ENCODE peak calls at places on chromosomes 1 and 21, in four cellular contexts. L, I, C and F are unnamed samples.

GRCh38 chr21:29164330-29164942 is 34.0 kb downstream of the MAP3K7CL start:
- DNase-seq in L (no peak), I (peak; percentile 69), C (no peak), F (no peak)

GRCh38 chr1:223811634-223812101 is 34.1 kb downstream of the TP53BP2 start:
- DNase-seq in L (no peak), I (no peak), C (no peak), F (no peak)

GRCh38 chr1:179141592-179142244 is 59.8 kb downstream of the TOR3A start:
- DNase-seq in L (no peak), I (peak; percentile 79), C (no peak), F (no peak)

GRCh38 chr1:217134857-217135568 is 411.8 kb upstream of the ESRRG start:
- DNase-seq in L (no peak), I (no peak), C (no peak), F (no peak)

GRCh38 chr1:5551274-5551966 is 440.8 kb downstream of the NPHP4 start:
- DNase-seq in L (no peak), I (no peak), C (no peak), F (no peak)

GRCh38 chr1:2229032-2229920 is 1.2 kb downstream of the SKI start:
- DNase-seq in L (no peak), I (peak; percentile 72), C (peak; percentile 42), F (no peak)

GRCh38 chr1:207032528-207033017 is at the start of gene C1orf116:
- DNase-seq in L (no peak), I (no peak), C (no peak), F (no peak)

GRCh38 chr1:44798481-44799365 is 1.5 kb upstream of the PLK3 start:
- DNase-seq in L (peak; percentile 56), I (no peak), C (no peak), F (peak; percentile 64)

GRCh38 chr1:241507189-241507820 is 12.2 kb downstream of the FH start:
- DNase-seq in L (no peak), I (no peak), C (no peak), F (no peak)

GRCh38 chr1:72516826-72517225 is 234.5 kb upstream of the NEGR1 start:
- DNase-seq in L (no peak), I (no peak), C (no peak), F (no peak)

GRCh38 chr1:6389971-6390370 is 3.6 kb downstream of the ACOT7 start:
- DNase-seq in L (no peak), I (no peak), C (no peak), F (no peak)

GRCh38 chr1:67700220-67700619 is 15.2 kb downstream of the GADD45A start:
- DNase-seq in L (no peak), I (no peak), C (no peak), F (no peak)

GRCh38 chr21:35528109-35529042 is 479.3 kb upstream of the RUNX1 start:
- DNase-seq in L (no peak), I (peak; percentile 16), C (peak; percentile 31), F (no peak)

GRCh38 chr21:35533893-35534292 is 484.8 kb upstream of the RUNX1 start:
- DNase-seq in L (no peak), I (no peak), C (no peak), F (no peak)

GRCh38 chr21:35529141-35529863 is 480.2 kb upstream of the RUNX1 start:
- DNase-seq in L (no peak), I (peak; percentile 36), C (peak; percentile 16), F (no peak)

GRCh38 chr21:35527358-35527757 is 478.3 kb upstream of the RUNX1 start:
- DNase-seq in L (no peak), I (no peak), C (no peak), F (no peak)

DNA sequence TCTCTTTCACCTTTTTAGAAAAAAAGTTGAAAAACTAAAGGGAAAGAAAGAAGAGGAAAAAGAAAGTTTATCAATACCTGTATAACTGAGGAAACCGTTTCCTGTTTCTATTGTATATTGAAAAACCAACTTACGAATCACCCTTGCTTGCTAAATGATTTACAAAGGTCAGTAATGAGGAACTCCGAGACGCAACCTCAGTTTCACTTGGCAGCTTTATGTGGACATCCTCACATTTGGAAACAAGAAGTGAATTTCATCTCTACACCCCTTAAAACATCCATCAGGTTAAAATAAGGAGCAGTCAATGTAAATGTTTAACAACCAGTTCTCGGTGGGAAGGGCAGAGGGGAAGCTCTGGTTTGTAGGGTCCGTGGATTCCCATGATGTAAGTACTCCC is 481.6 kb upstream of the RUNX1 start:
- DNase-seq in L (no peak), I (no peak), C (no peak), F (no peak)
- H3K27ac ChIP-seq in L (no peak overlapping the region), I (no peak overlapping the region), C (no peak overlapping the region), F (no peak overlapping the region)

DNA sequence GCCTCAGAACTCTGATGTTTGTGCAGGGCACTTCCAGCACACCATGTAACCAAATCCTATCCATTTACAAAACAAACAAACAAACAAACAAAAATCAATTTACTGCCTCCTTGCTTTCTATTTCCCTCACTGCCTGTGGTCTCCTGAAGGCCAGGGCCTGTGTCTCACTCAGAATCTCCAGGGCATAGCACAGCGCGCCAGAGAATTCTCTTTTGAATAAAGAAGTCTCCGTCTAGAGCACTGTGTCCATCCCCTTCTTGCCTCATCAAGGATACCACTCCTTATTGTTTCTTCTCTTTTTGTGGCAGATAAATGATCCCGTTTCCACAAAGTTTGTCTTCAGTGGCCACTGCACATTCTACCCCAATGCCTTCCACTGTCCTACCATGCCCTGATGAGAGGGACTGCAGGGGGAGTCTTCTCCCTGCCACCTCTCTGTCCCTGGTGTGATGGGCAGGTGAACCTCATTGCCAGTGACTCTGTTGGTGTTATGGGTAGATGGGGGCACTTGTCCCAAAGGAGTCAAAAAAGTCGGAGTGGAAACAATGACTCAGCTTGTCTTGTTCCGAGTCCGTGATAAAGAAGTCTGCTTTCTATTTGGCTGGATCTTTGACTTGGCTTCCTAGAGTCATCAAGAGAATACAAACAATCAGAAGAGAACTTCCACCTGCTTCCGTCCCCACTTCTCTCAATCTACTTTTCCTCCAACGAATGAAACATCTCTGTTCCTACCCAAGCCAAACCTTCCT is 30.0 kb downstream of the XCL2 start:
- DNase-seq in L (no peak), I (no peak), C (no peak), F (no peak)
- H3K27me3 ChIP-seq in L (no peaks in the 10 kb centered on the region), I (no peaks in the 10 kb centered on the region), C (no peaks in the 10 kb centered on the region), F (no peaks in the 10 kb centered on the region)

GRCh38 chr1:202152399-202152798 is 7.9 kb upstream of the ARL8A start:
- DNase-seq in L (no peak), I (no peak), C (no peak), F (no peak)

GRCh38 chr1:202150187-202150586 is 5.7 kb upstream of the ARL8A start:
- DNase-seq in L (no peak), I (no peak), C (no peak), F (no peak)

GRCh38 chr1:202149566-202149965 is 5.0 kb upstream of the ARL8A start:
- DNase-seq in L (no peak), I (no peak), C (no peak), F (no peak)

GRCh38 chr1:202150607-202151006 is 6.1 kb upstream of the ARL8A start:
- DNase-seq in L (no peak), I (no peak), C (no peak), F (no peak)

GRCh38 chr1:202151045-202151444 is 6.5 kb upstream of the ARL8A start:
- DNase-seq in L (no peak), I (no peak), C (no peak), F (no peak)
- H3K27ac ChIP-seq in L (no peak overlapping the region), I (no peak overlapping the region), C (no peak overlapping the region), F (no peak overlapping the region)

DNA sequence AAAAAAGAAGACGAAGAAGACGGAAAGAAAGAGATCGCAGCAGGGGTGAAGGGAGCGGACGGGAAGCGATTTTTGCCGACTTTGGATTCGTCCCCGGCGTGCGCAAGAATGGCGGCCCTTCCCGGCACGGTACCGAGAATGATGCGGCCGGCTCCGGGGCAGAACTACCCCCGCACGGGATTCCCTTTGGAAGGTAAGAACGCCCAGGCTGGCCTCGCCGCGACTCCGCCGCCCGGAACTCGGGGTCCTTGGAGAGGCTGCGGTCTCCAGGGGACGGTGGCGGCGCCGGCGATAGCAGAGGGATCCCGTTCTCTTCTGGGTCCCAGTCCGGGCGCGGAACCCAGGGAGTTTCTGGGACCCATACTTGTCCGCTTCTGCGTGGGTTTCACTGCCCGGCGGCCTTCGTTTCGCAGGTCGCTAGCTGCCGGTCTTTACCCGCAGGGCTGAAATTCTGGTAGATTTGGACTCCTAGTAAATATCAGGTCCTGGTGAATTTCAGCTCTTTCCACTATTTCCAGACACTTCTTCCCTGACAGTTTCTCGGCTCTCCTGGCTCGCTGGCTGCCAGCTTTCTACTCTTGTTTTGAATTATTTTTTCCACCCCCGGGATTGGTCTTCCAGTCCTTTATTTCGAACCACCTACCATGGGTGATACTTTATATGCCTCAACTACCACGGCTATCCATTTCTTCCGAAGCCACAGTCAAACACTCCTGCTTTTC is 1.0 kb downstream of the PAX7 start:
- DNase-seq in L (no peak), I (no peak), C (no peak), F (no peak)
- H3K27me3 ChIP-seq in L (peaks cover 99% of the 10 kb centered on the region), I (peaks cover 87% of the 10 kb centered on the region), C (peaks cover 31% of the 10 kb centered on the region), F (no peaks in the 10 kb centered on the region)

GRCh38 chr1:3275471-3276340 is 178.8 kb upstream of the ARHGEF16 start:
- DNase-seq in L (no peak), I (peak; percentile 85), C (no peak), F (peak; percentile 86)

GRCh38 chr1:3277623-3278022 is 176.8 kb upstream of the ARHGEF16 start:
- DNase-seq in L (no peak), I (no peak), C (no peak), F (no peak)

GRCh38 chr1:3276341-3276800 is 178.1 kb upstream of the ARHGEF16 start:
- DNase-seq in L (no peak), I (no peak), C (no peak), F (no peak)

GRCh38 chr1:3278416-3279181 is 175.9 kb upstream of the ARHGEF16 start:
- DNase-seq in L (no peak), I (no peak), C (no peak), F (no peak)

DNA sequence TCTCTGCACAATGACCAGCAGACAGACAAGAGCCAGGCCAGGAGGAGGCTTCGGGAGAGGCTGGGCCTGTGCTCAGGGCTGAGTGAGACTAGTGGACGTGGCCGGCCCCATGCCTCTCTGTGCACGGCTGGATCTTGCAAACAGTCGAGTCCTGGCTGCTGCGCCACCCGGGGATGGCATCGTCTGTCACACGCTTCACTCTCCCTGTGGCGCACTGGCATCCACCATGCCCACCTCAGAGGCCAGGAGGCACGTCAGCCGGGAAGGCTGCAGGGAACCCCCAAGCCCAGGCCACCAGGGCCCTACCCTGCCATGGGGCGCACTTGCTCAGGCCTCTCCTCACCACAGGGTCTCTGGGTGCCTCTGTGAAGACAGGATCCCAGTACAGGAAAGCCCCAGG is 177.3 kb upstream of the ARHGEF16 start:
- DNase-seq in L (no peak), I (no peak), C (no peak), F (no peak)
- H3K27ac ChIP-seq in L (no peak overlapping the region), I (no peak overlapping the region), C (no peak overlapping the region), F (peak overlapping the region; percentile 93)

DNA sequence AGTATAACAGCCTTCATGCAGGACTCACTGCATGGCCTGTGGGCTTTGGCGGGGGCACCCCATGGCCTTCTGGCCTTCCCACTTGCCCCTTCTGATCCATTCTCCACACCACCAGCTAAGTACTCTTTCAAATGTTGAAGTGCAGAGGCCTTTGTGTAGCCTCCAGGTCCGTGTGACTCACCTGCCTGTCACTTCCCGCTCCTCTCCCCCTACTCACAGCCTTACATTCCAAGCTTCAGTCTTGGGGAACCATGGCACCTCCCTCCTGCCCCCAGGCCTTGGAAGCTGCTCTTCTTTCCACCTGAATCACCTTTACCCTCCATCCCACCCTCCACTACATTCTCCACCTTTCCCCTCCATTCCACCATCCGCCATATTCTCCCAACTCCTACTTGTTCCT is 69.6 kb downstream of the PGM1 start:
- DNase-seq in L (no peak), I (peak; percentile 68), C (no peak), F (no peak)
- H3K27me3 ChIP-seq in L (no peaks in the 10 kb centered on the region), I (no peaks in the 10 kb centered on the region), C (no peaks in the 10 kb centered on the region), F (no peaks in the 10 kb centered on the region)